ENCODE peak calls at places on chromosomes 6 and 20, in eight cellular contexts. T is IMR-90, V is mammary epithelial cell, P is body of pancreas, S is mucosa of descending colon, F is pancreas, M is RWPE2, J is SK-N-SH. X is an unnamed sample.

GRCh38 chr20:60057866-60058807 is 99.9 kb downstream of the CDH26 start:
- DNase-seq in S (peak), F (no peak), M (peak), T (peak), P (no peak), V (no peak), J (no peak), X (peak)

GRCh38 chr6:26538936-26539615 is 910 bp downstream of the HMGN4 start:
- DNase-seq in V (no peak), J (no peak), S (no peak), M (no peak), P (no peak), T (no peak), F (no peak), X (peak)

GRCh38 chr6:14452567-14453527 is 335.3 kb downstream of the CD83 start:
- DNase-seq in P (no peak), S (no peak), M (no peak), V (no peak), F (no peak), J (no peak), T (no peak), X (no peak)

GRCh38 chr6:39043776-39044175 is 4.8 kb upstream of the GLP1R start:
- DNase-seq in J (no peak), T (no peak), F (no peak), M (no peak), P (no peak), S (no peak), V (no peak), X (no peak)

GRCh38 chr20:7806831-7807230 is 133.4 kb downstream of the HAO1 start:
- DNase-seq in J (no peak), M (no peak), S (no peak), P (no peak), V (peak), F (no peak), T (no peak), X (no peak)

GRCh38 chr6:132391391-132392291 is 9.6 kb downstream of the MOXD1 start:
- DNase-seq in P (peak), S (peak), J (no peak), M (no peak), V (peak), T (peak), F (no peak), X (no peak)

GRCh38 chr6:151652338-151652737 is 155.1 kb upstream of the ESR1 start:
- DNase-seq in F (no peak), S (no peak), V (peak), J (no peak), P (no peak), M (peak), T (no peak), X (no peak)

GRCh38 chr20:36181934-36182603 is 27.5 kb downstream of the EPB41L1 start:
- DNase-seq in S (no peak), P (no peak), V (no peak), M (no peak), F (no peak), J (no peak), T (peak), X (no peak)

GRCh38 chr20:50588034-50588736 is 78.0 kb downstream of the PTPN1 start:
- DNase-seq in S (peak), P (peak), F (peak), J (peak), V (peak), T (peak), M (peak), X (peak)

GRCh38 chr6:83592770-83593394 is 80.5 kb downstream of the PRSS35 start:
- DNase-seq in F (no peak), T (peak), S (peak), M (no peak), J (peak), P (no peak), V (peak), X (peak)

GRCh38 chr6:2168480-2168879 is 76.9 kb downstream of the GMDS start:
- DNase-seq in V (no peak), T (peak), F (no peak), J (no peak), P (no peak), M (no peak), S (no peak), X (no peak)

GRCh38 chr6:121533321-121533841 is 97.9 kb downstream of the GJA1 start:
- DNase-seq in M (no peak), V (peak), F (no peak), T (no peak), P (peak), J (no peak), S (no peak), X (no peak)

GRCh38 chr6:45640081-45640491 is 262.4 kb upstream of the SUPT3H start:
- DNase-seq in V (peak), J (no peak), T (peak), M (no peak), S (no peak), F (no peak), P (no peak), X (no peak)

GRCh38 chr6:79468116-79468515 is 69.1 kb downstream of the LCA5 start:
- DNase-seq in F (no peak), T (peak), P (no peak), J (no peak), M (no peak), V (no peak), S (no peak), X (no peak)

GRCh38 chr6:79302341-79302740 is 67.9 kb upstream of the HMGN3 start:
- DNase-seq in S (no peak), J (no peak), V (peak), T (no peak), P (no peak), M (no peak), F (no peak), X (no peak)

GRCh38 chr20:57393321-57394086 is 2.3 kb downstream of the RBM38 start:
- DNase-seq in J (no peak), P (peak), M (peak), F (peak), S (no peak), T (no peak), V (no peak), X (no peak)

GRCh38 chr6:14863896-14864850 is 381.7 kb upstream of the JARID2 start:
- DNase-seq in V (no peak), T (no peak), F (no peak), P (no peak), J (no peak), S (no peak), M (no peak), X (peak)

GRCh38 chr6:106083618-106084017 is 2.5 kb upstream of the PRDM1 start:
- DNase-seq in V (no peak), J (no peak), M (no peak), S (no peak), T (no peak), F (no peak), P (no peak), X (no peak)

GRCh38 chr6:166870602-166871208 is 85.6 kb downstream of the RNASET2 start:
- DNase-seq in M (no peak), F (no peak), S (no peak), J (no peak), P (no peak), T (no peak), V (no peak), X (no peak)

GRCh38 chr6:122049341-122049740 is 350.1 kb upstream of the HSF2 start:
- DNase-seq in P (no peak), M (no peak), T (peak), S (no peak), V (peak), J (no peak), F (no peak), X (no peak)

GRCh38 chr20:3046677-3047462 is 1.0 kb downstream of the MRPS26 start:
- DNase-seq in J (no peak), S (peak), P (peak), V (peak), F (no peak), T (no peak), M (no peak), X (peak)

GRCh38 chr6:163579111-163579879 is 164.8 kb downstream of the QKI start:
- DNase-seq in M (no peak), F (no peak), J (no peak), S (no peak), V (no peak), P (no peak), T (no peak), X (no peak)

GRCh38 chr6:148653138-148653776 is 93.6 kb upstream of the UST start:
- DNase-seq in V (no peak), J (no peak), M (no peak), P (no peak), T (no peak), F (no peak), S (no peak), X (no peak)

GRCh38 chr6:135291288-135292116 is 110.4 kb downstream of the MYB start:
- DNase-seq in M (no peak), J (no peak), S (no peak), V (peak), F (no peak), P (no peak), T (peak), X (no peak)

GRCh38 chr6:124524821-124525220 is 437.4 kb upstream of the RNF217 start:
- DNase-seq in M (no peak), J (no peak), P (no peak), F (no peak), S (no peak), V (no peak), T (no peak), X (no peak)

GRCh38 chr6:107509506-107509905 is 19.6 kb downstream of the SOBP start:
- DNase-seq in J (no peak), V (no peak), F (no peak), S (no peak), P (peak), T (peak), M (no peak), X (no peak)

GRCh38 chr6:39664173-39664572 is 61.0 kb downstream of the KIF6 start:
- DNase-seq in F (no peak), S (no peak), M (no peak), V (no peak), J (no peak), P (no peak), T (no peak), X (no peak)

GRCh38 chr20:44051661-44052000 is 135.4 kb downstream of the JPH2 start:
- DNase-seq in T (no peak), S (no peak), M (peak), F (no peak), V (no peak), P (no peak), J (no peak), X (no peak)

GRCh38 chr6:105992315-105992961 is 93.7 kb upstream of the PRDM1 start:
- DNase-seq in S (peak), F (peak), M (no peak), V (peak), J (peak), P (peak), T (peak), X (no peak)

GRCh38 chr6:47836046-47836445 is 54.2 kb downstream of the OPN5 start:
- DNase-seq in T (no peak), M (no peak), S (no peak), P (no peak), V (no peak), J (no peak), F (no peak), X (no peak)
- H3K4me3 ChIP-seq in T (no peak), M (no peak), S (no peak), P (no peak), V (no peak), J (no peak), F (no peak), X (no peak)

GRCh38 chr20:37209661-37210314 is 30.4 kb upstream of the MROH8 start:
- DNase-seq in P (peak), M (no peak), S (no peak), F (no peak), T (no peak), J (no peak), V (peak), X (peak)
- H3K4me3 ChIP-seq in P (no peak), M (no peak), S (no peak), F (no peak), T (no peak), J (no peak), V (no peak), X (no peak)

GRCh38 chr20:62242196-62242595 is 3.9 kb downstream of the OSBPL2 start:
- DNase-seq in M (no peak), P (no peak), T (no peak), V (no peak), S (no peak), J (no peak), F (peak), X (no peak)

GRCh38 chr20:62241501-62241900 is 3.2 kb downstream of the OSBPL2 start:
- DNase-seq in V (peak), S (peak), J (no peak), P (peak), T (no peak), F (peak), M (no peak), X (no peak)

GRCh38 chr20:62239278-62239879 is 1.1 kb downstream of the OSBPL2 start:
- DNase-seq in V (no peak), M (no peak), F (peak), S (peak), T (no peak), P (peak), J (no peak), X (no peak)

GRCh38 chr20:62238569-62239277 is 402 bp downstream of the OSBPL2 start:
- DNase-seq in J (no peak), S (peak), F (peak), T (no peak), V (peak), P (peak), M (no peak), X (no peak)

DNA sequence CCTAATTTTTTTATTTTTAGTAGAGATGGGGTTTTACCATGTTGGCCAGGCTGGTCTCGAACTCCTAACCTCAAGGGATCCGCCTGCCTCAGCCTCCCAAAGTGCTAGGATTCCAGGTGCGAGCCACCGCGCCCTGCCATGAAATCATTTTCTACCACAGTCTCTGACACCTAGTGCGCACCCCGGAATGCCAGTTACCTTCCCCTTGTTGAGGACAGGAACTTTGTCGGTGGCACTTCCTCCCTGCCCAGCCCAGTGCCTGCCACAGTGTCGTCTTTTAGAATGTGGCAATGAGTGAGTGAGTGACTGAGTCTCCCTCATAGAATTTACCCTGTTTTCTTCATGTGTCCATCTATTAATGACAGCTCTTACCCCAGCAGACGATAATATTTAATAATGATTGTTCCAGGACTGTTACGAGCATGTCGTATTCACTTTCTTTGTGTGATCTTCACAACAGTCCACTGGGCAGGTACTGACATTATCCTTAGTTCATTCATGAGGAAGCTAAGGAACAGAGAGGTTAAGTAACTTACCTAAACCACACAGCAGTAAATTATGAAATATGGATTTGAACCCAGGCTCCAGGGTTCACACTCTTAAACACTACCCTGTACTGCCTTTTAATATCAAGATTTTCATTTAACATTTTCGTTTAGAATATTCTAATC is 1.8 kb downstream of the OSBPL2 start:
- DNase-seq in P (no peak), S (no peak), M (no peak), F (peak), T (no peak), J (no peak), V (no peak), X (no peak)
- H3K4me3 ChIP-seq in P (no peak), S (no peak), M (no peak), F (no peak), T (no peak), J (no peak), V (no peak), X (no peak)

GRCh38 chr6:20427856-20428255 is 26.2 kb downstream of the E2F3 start:
- DNase-seq in T (no peak), V (no peak), S (peak), J (no peak), M (no peak), F (no peak), P (no peak), X (no peak)
- H3K4me3 ChIP-seq in T (no peak), V (no peak), S (no peak), J (no peak), M (no peak), F (no peak), P (no peak), X (no peak)

DNA sequence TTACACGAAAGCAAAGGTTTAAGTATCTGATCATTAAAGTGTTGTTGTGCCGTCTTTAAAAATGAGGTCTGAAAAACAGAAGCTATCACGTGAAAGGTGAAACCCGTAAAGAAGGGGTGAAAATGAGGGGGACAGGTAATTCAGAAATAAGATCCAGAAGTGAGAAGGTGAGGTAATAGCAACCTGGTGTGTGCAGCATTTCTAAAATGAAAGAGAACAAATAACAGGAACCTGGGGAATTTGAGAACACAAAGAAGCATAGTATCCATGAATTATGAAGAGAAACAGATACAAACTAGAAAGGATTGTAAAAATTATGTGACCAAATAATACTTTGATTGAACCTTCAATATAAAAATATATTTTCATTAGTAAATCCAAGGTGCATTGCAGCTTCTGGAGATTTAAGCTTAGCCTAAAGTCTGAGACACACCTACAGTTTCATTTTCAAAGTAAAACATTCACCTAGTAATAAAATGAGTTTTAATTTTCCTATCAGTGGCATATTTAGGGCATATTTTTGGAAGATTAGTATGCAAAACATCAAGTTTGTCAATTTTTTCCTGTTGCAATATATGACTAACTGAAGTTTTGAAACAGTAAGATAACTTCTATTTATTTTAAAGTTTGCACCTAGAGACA is 1.4 kb downstream of the HEY2 start:
- DNase-seq in F (no peak), T (no peak), J (no peak), S (no peak), V (no peak), P (no peak), M (no peak), X (no peak)
- H3K4me3 ChIP-seq in F (no peak), T (no peak), J (no peak), S (no peak), V (no peak), P (peak), M (no peak), X (peak)

DNA sequence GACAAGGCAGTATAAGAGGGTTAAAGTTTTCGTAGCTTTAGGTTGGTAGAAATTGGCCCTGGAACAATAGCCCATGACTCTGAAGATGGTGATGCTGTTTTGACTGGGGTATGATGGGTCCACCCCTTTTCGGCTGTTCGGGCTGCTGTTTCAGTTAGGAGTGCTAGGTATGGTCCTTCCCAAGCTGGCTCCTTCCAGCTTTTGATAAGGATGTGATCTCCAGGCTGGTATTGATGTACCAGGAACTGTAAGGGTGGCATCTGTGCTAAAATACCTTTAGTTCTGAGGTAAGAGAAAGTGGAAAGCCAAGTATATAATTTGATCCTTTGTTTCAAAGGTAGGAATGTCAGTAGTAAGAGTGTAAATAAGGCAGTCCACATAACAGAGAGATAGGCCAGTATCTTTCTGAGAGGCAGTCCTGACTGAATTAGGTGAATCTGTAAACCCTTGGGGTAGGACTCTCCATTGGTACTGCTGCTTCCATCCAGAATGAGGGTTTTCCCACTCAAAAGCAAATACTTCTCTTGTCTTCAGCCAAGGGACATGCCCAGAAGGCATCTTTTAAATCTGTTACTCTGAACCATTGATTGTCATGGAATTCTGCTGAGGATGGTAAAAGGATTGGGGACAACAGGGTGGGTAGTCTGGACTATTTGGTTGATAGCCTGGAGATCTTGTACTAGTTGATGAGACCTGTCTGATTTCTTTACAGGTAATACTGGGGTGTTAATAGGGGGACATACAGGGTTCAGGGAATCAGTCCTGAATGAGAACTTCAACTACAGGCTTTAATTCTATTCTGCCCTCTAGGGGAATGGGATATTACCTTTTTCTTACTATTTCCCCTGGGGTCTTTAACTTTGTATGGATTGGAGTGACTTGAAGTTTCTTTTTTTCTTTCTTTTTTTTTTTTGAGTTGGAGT is 6.1 kb upstream of the ZNFX1 start:
- DNase-seq in V (no peak), P (no peak), T (no peak), F (no peak), M (no peak), J (no peak), S (no peak), X (no peak)
- H3K4me3 ChIP-seq in V (no peak), P (no peak), T (no peak), F (no peak), M (no peak), J (peak), S (no peak), X (no peak)

GRCh38 chr6:33592595-33593413 is 12.7 kb upstream of the BAK1 start:
- DNase-seq in V (no peak), F (no peak), T (no peak), S (peak), J (no peak), P (peak), M (no peak), X (no peak)
- H3K4me3 ChIP-seq in V (no peak), F (no peak), T (no peak), S (no peak), J (no peak), P (no peak), M (no peak), X (no peak)

GRCh38 chr6:110552901-110553641 is 76.7 kb upstream of the SLC22A16 start:
- DNase-seq in F (no peak), P (no peak), S (no peak), V (no peak), T (no peak), J (no peak), M (no peak), X (no peak)

GRCh38 chr6:110557226-110557625 is 80.8 kb upstream of the SLC22A16 start:
- DNase-seq in P (no peak), J (no peak), S (no peak), V (no peak), F (no peak), M (no peak), T (no peak), X (no peak)

GRCh38 chr6:110556317-110557115 is 80.1 kb upstream of the SLC22A16 start:
- DNase-seq in V (no peak), F (no peak), J (no peak), M (no peak), P (no peak), T (no peak), S (no peak), X (no peak)

GRCh38 chr6:110554441-110554840 is 78.0 kb upstream of the SLC22A16 start:
- DNase-seq in T (no peak), J (no peak), F (no peak), P (no peak), M (no peak), S (no peak), V (no peak), X (no peak)

DNA sequence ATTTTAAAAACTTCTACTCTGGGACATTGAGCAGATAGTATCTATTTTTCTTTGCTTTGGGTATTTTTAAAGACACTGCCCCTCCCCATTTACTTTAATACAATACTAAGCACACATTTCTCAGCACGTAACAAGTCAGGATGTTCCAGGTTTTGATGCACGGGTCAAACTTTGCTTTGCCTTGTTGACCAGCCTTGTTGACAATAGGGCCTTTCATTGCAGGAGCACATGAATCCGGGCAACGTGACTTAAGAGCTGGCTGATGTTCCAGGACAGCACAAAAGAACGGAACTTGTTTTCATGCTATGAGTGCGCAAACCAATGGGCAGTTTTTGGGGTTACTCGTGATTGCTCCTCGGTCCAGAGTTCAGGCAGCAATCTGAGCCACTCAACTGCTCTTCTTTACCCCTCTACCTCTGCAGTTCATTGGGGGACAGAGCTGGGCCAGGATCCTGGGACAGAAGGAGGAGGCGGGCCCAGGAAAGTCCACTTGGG is 78.6 kb upstream of the SLC22A16 start:
- DNase-seq in J (no peak), M (no peak), V (no peak), F (no peak), P (no peak), T (no peak), S (no peak), X (no peak)
- H3K4me3 ChIP-seq in J (no peak), M (no peak), V (no peak), F (no peak), P (no peak), T (no peak), S (no peak), X (no peak)